ENCODE peak calls at places on chromosomes 4 and X, in seven cellular contexts. One of them, this sample, is unnamed.

GRCh38 chrX:50704360-50704759 is 109.6 kb downstream of the SHROOM4 start:
- DNase-seq in suprapubic skin: no peak
- DNase-seq in HCT116: no peak
- DNase-seq in esophagus muscularis mucosa: no peak
- DNase-seq in HepG2: no peak
- DNase-seq in endothelial cell of umbilical vein: no peak
- DNase-seq in transverse colon: no peak
- DNase-seq in this sample: no peak

GRCh38 chrX:667360-667759 is 36.8 kb downstream of the SHOX start:
- DNase-seq in HepG2: no peak
- DNase-seq in endothelial cell of umbilical vein: no peak
- DNase-seq in HCT116: no peak
- DNase-seq in esophagus muscularis mucosa: no peak
- DNase-seq in suprapubic skin: no peak
- DNase-seq in transverse colon: no peak
- DNase-seq in this sample: no peak

GRCh38 chr4:77349796-77350195 is 192.8 kb downstream of the CCNG2 start:
- DNase-seq in suprapubic skin: no peak
- DNase-seq in transverse colon: no peak
- DNase-seq in endothelial cell of umbilical vein: no peak
- DNase-seq in esophagus muscularis mucosa: no peak
- DNase-seq in HCT116: no peak
- DNase-seq in HepG2: no peak
- DNase-seq in this sample: no peak

GRCh38 chr4:118772149-118773081 is 63.5 kb downstream of the SEC24D start:
- DNase-seq in esophagus muscularis mucosa: no peak
- DNase-seq in transverse colon: no peak
- DNase-seq in suprapubic skin: no peak
- DNase-seq in endothelial cell of umbilical vein: peak; percentile 55
- DNase-seq in HepG2: peak; percentile 18
- DNase-seq in HCT116: peak; percentile 34
- DNase-seq in this sample: no peak

GRCh38 chr4:82688091-82688815 is 110.3 kb downstream of the SCD5 start:
- DNase-seq in suprapubic skin: no peak
- DNase-seq in endothelial cell of umbilical vein: no peak
- DNase-seq in HCT116: no peak
- DNase-seq in esophagus muscularis mucosa: peak; percentile 82
- DNase-seq in transverse colon: no peak
- DNase-seq in HepG2: no peak
- DNase-seq in this sample: no peak

GRCh38 chr4:70277121-70277520 is 34.7 kb downstream of the CSN3 start:
- DNase-seq in suprapubic skin: no peak
- DNase-seq in esophagus muscularis mucosa: no peak
- DNase-seq in HCT116: no peak
- DNase-seq in endothelial cell of umbilical vein: no peak
- DNase-seq in HepG2: no peak
- DNase-seq in transverse colon: no peak
- DNase-seq in this sample: no peak

GRCh38 chr4:78369691-78370090 is 181.9 kb upstream of the ANXA3 start:
- DNase-seq in suprapubic skin: no peak
- DNase-seq in esophagus muscularis mucosa: no peak
- DNase-seq in HepG2: no peak
- DNase-seq in endothelial cell of umbilical vein: no peak
- DNase-seq in transverse colon: no peak
- DNase-seq in HCT116: no peak
- DNase-seq in this sample: no peak

GRCh38 chr4:8044699-8045098 is 105.0 kb upstream of the AFAP1 start:
- DNase-seq in esophagus muscularis mucosa: no peak
- DNase-seq in HCT116: no peak
- DNase-seq in HepG2: no peak
- DNase-seq in transverse colon: peak; percentile 43
- DNase-seq in suprapubic skin: no peak
- DNase-seq in endothelial cell of umbilical vein: no peak
- DNase-seq in this sample: no peak

GRCh38 chr4:106421441-106422296 is 53.1 kb upstream of the GIMD1 start:
- DNase-seq in esophagus muscularis mucosa: no peak
- DNase-seq in endothelial cell of umbilical vein: no peak
- DNase-seq in suprapubic skin: no peak
- DNase-seq in transverse colon: no peak
- DNase-seq in HepG2: peak; percentile 50
- DNase-seq in HCT116: no peak
- DNase-seq in this sample: no peak

GRCh38 chr4:88592600-88593448 is 544 bp downstream of the HERC3 start:
- DNase-seq in HepG2: peak; percentile 21
- DNase-seq in HCT116: peak; percentile 48
- DNase-seq in transverse colon: peak; percentile 86
- DNase-seq in suprapubic skin: peak; percentile 88
- DNase-seq in endothelial cell of umbilical vein: peak; percentile 76
- DNase-seq in esophagus muscularis mucosa: peak; percentile 93
- DNase-seq in this sample: peak; percentile 97

GRCh38 chr4:121784975-121785374 is 16.1 kb upstream of the EXOSC9 start:
- DNase-seq in endothelial cell of umbilical vein: peak; percentile 59
- DNase-seq in transverse colon: no peak
- DNase-seq in HCT116: no peak
- DNase-seq in esophagus muscularis mucosa: no peak
- DNase-seq in suprapubic skin: no peak
- DNase-seq in HepG2: no peak
- DNase-seq in this sample: no peak

GRCh38 chr4:24473309-24473721 is 111.0 kb downstream of the DHX15 start:
- DNase-seq in esophagus muscularis mucosa: no peak
- DNase-seq in suprapubic skin: no peak
- DNase-seq in HCT116: no peak
- DNase-seq in endothelial cell of umbilical vein: no peak
- DNase-seq in HepG2: no peak
- DNase-seq in transverse colon: peak; percentile 12
- DNase-seq in this sample: no peak

GRCh38 chr4:148068065-148068911 is 336.4 kb downstream of the ARHGAP10 start:
- DNase-seq in suprapubic skin: no peak
- DNase-seq in HepG2: no peak
- DNase-seq in esophagus muscularis mucosa: no peak
- DNase-seq in HCT116: no peak
- DNase-seq in transverse colon: no peak
- DNase-seq in endothelial cell of umbilical vein: no peak
- DNase-seq in this sample: no peak

GRCh38 chr4:88878624-88879023 is 178.4 kb downstream of the FAM13A start:
- DNase-seq in endothelial cell of umbilical vein: no peak
- DNase-seq in suprapubic skin: no peak
- DNase-seq in esophagus muscularis mucosa: no peak
- DNase-seq in HepG2: peak; percentile 49
- DNase-seq in HCT116: no peak
- DNase-seq in transverse colon: no peak
- DNase-seq in this sample: no peak

GRCh38 chr4:25439913-25440477 is 62.9 kb downstream of the ANAPC4 start:
- DNase-seq in esophagus muscularis mucosa: no peak
- DNase-seq in HCT116: peak; percentile 45
- DNase-seq in suprapubic skin: no peak
- DNase-seq in endothelial cell of umbilical vein: peak; percentile 71
- DNase-seq in transverse colon: peak; percentile 51
- DNase-seq in HepG2: peak; percentile 43
- DNase-seq in this sample: no peak

GRCh38 chr4:1192091-1192492 is 19.7 kb upstream of the SPON2 start:
- DNase-seq in HepG2: no peak
- DNase-seq in esophagus muscularis mucosa: no peak
- DNase-seq in endothelial cell of umbilical vein: peak; percentile 93
- DNase-seq in transverse colon: peak; percentile 83
- DNase-seq in suprapubic skin: peak; percentile 91
- DNase-seq in HCT116: peak; percentile 29
- DNase-seq in this sample: peak; percentile 72

GRCh38 chr4:1192493-1193205 is 20.3 kb upstream of the SPON2 start:
- DNase-seq in HCT116: no peak
- DNase-seq in endothelial cell of umbilical vein: no peak
- DNase-seq in transverse colon: peak; percentile 23
- DNase-seq in esophagus muscularis mucosa: no peak
- DNase-seq in suprapubic skin: peak; percentile 59
- DNase-seq in HepG2: no peak
- DNase-seq in this sample: peak; percentile 69

GRCh38 chr4:1194028-1194900 is 21.9 kb upstream of the SPON2 start:
- DNase-seq in HCT116: no peak
- DNase-seq in suprapubic skin: peak; percentile 78
- DNase-seq in transverse colon: peak; percentile 58
- DNase-seq in endothelial cell of umbilical vein: peak; percentile 31
- DNase-seq in esophagus muscularis mucosa: no peak
- DNase-seq in HepG2: no peak
- DNase-seq in this sample: peak; percentile 76

GRCh38 chr4:1193206-1194027 is 21.0 kb upstream of the SPON2 start:
- DNase-seq in suprapubic skin: peak; percentile 71
- DNase-seq in transverse colon: no peak
- DNase-seq in HepG2: no peak
- DNase-seq in HCT116: no peak
- DNase-seq in endothelial cell of umbilical vein: no peak
- DNase-seq in esophagus muscularis mucosa: no peak
- DNase-seq in this sample: no peak

DNA sequence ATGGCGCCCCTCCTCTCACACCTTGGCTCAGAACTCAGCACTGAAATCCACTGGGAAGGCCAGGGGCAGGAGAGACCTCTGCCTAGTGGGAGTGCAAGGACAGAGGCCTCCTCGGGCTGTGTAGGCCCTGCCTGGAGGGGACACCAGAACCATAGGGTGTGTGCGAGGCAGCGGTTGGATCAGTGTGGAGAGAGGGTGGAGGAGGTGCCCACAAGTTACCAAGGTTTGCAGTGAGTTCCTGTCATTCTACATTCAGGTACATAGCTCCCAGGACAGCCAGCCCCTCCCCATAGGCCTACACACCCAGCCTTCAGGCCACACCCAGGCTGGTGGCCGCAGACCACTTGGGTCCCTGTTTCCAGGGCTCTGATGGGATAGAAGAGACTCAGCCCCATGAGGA is 19.2 kb upstream of the SPON2 start:
- DNase-seq in suprapubic skin: peak; percentile 63
- DNase-seq in HCT116: no peak
- DNase-seq in transverse colon: peak; percentile 17
- DNase-seq in endothelial cell of umbilical vein: no peak
- DNase-seq in esophagus muscularis mucosa: no peak
- DNase-seq in HepG2: no peak
- DNase-seq in this sample: no peak
- H3K4me1 ChIP-seq in suprapubic skin: peaks cover 40% of the 10 kb centered on the region
- H3K4me1 ChIP-seq in HCT116: peaks cover 13% of the 10 kb centered on the region
- H3K4me1 ChIP-seq in transverse colon: peaks cover 19% of the 10 kb centered on the region
- H3K4me1 ChIP-seq in endothelial cell of umbilical vein: peaks cover 6% of the 10 kb centered on the region
- H3K4me1 ChIP-seq in esophagus muscularis mucosa: peaks cover 46% of the 10 kb centered on the region
- H3K4me1 ChIP-seq in HepG2: peaks cover 15% of the 10 kb centered on the region
- H3K4me1 ChIP-seq in this sample: peaks cover 63% of the 10 kb centered on the region

GRCh38 chr4:149928507-149928906 is 112.9 kb upstream of the IQCM start:
- DNase-seq in HepG2: no peak
- DNase-seq in endothelial cell of umbilical vein: no peak
- DNase-seq in esophagus muscularis mucosa: no peak
- DNase-seq in HCT116: no peak
- DNase-seq in transverse colon: no peak
- DNase-seq in suprapubic skin: no peak
- DNase-seq in this sample: no peak

GRCh38 chr4:149933883-149934282 is 118.2 kb upstream of the IQCM start:
- DNase-seq in transverse colon: no peak
- DNase-seq in suprapubic skin: no peak
- DNase-seq in HepG2: no peak
- DNase-seq in endothelial cell of umbilical vein: no peak
- DNase-seq in esophagus muscularis mucosa: no peak
- DNase-seq in HCT116: no peak
- DNase-seq in this sample: no peak

GRCh38 chr4:149933120-149933519 is 117.5 kb upstream of the IQCM start:
- DNase-seq in transverse colon: no peak
- DNase-seq in HepG2: no peak
- DNase-seq in suprapubic skin: no peak
- DNase-seq in endothelial cell of umbilical vein: no peak
- DNase-seq in esophagus muscularis mucosa: no peak
- DNase-seq in HCT116: no peak
- DNase-seq in this sample: no peak

GRCh38 chr4:149927514-149927913 is 111.9 kb upstream of the IQCM start:
- DNase-seq in HepG2: no peak
- DNase-seq in endothelial cell of umbilical vein: no peak
- DNase-seq in HCT116: no peak
- DNase-seq in transverse colon: no peak
- DNase-seq in esophagus muscularis mucosa: no peak
- DNase-seq in suprapubic skin: no peak
- DNase-seq in this sample: no peak

GRCh38 chr4:149932188-149932587 is 116.5 kb upstream of the IQCM start:
- DNase-seq in HepG2: no peak
- DNase-seq in esophagus muscularis mucosa: no peak
- DNase-seq in HCT116: no peak
- DNase-seq in suprapubic skin: no peak
- DNase-seq in transverse colon: no peak
- DNase-seq in endothelial cell of umbilical vein: no peak
- DNase-seq in this sample: no peak
- TF ChIP-seq CTCF in HepG2: no peak
- TF ChIP-seq CTCF in esophagus muscularis mucosa: no peak
- TF ChIP-seq CTCF in HCT116: no peak
- TF ChIP-seq CTCF in suprapubic skin: no peak
- TF ChIP-seq CTCF in transverse colon: no peak
- TF ChIP-seq CTCF in endothelial cell of umbilical vein: no peak
- TF ChIP-seq CTCF in this sample: no peak

GRCh38 chr4:184747034-184747830 is 13.3 kb upstream of the CENPU start:
- DNase-seq in HepG2: peak; percentile 76
- DNase-seq in esophagus muscularis mucosa: no peak
- DNase-seq in suprapubic skin: no peak
- DNase-seq in HCT116: no peak
- DNase-seq in endothelial cell of umbilical vein: no peak
- DNase-seq in transverse colon: peak; percentile 75
- DNase-seq in this sample: no peak

GRCh38 chr4:184748251-184748652 is 14.4 kb upstream of the CENPU start:
- DNase-seq in transverse colon: peak; percentile 31
- DNase-seq in esophagus muscularis mucosa: no peak
- DNase-seq in HepG2: no peak
- DNase-seq in endothelial cell of umbilical vein: no peak
- DNase-seq in HCT116: no peak
- DNase-seq in suprapubic skin: peak; percentile 71
- DNase-seq in this sample: no peak

GRCh38 chr4:184744251-184744650 is 10.4 kb upstream of the CENPU start:
- DNase-seq in HCT116: no peak
- DNase-seq in endothelial cell of umbilical vein: no peak
- DNase-seq in esophagus muscularis mucosa: no peak
- DNase-seq in transverse colon: no peak
- DNase-seq in suprapubic skin: no peak
- DNase-seq in HepG2: no peak
- DNase-seq in this sample: no peak

GRCh38 chr4:184745747-184746531 is 12.0 kb upstream of the CENPU start:
- DNase-seq in HepG2: peak; percentile 62
- DNase-seq in esophagus muscularis mucosa: no peak
- DNase-seq in endothelial cell of umbilical vein: peak; percentile 76
- DNase-seq in transverse colon: peak; percentile 78
- DNase-seq in HCT116: peak; percentile 29
- DNase-seq in suprapubic skin: peak; percentile 80
- DNase-seq in this sample: no peak

DNA sequence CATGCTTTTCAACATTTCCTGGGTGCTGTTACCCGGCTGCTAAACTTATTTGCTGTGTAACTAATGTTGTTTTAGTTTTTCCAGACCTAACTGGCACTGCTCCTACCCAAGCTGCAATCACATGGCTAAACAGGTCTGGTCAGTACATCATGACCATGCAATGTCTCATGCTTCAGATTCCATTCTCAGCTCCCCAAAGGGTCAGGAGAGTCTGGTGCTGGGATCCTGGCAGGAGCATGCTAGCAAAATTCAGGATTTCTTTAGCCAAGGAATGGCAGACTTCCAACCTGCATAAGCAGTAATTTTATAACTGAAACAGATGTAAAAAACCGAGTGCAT is 12.6 kb upstream of the CENPU start:
- DNase-seq in esophagus muscularis mucosa: no peak
- DNase-seq in suprapubic skin: no peak
- DNase-seq in endothelial cell of umbilical vein: no peak
- DNase-seq in transverse colon: no peak
- DNase-seq in HCT116: no peak
- DNase-seq in HepG2: no peak
- DNase-seq in this sample: no peak
- TF ChIP-seq POLR2AphosphoS5 in esophagus muscularis mucosa: peak; percentile 79
- TF ChIP-seq POLR2AphosphoS5 in suprapubic skin: no peak
- TF ChIP-seq POLR2AphosphoS5 in endothelial cell of umbilical vein: no peak
- TF ChIP-seq POLR2AphosphoS5 in transverse colon: peak; percentile 40
- TF ChIP-seq POLR2AphosphoS5 in HCT116: no peak
- TF ChIP-seq POLR2AphosphoS5 in HepG2: no peak
- TF ChIP-seq POLR2AphosphoS5 in this sample: no peak

GRCh38 chr4:1222036-1222789 is 26.7 kb downstream of the CTBP1 start:
- DNase-seq in HepG2: no peak
- DNase-seq in suprapubic skin: no peak
- DNase-seq in endothelial cell of umbilical vein: no peak
- DNase-seq in transverse colon: no peak
- DNase-seq in esophagus muscularis mucosa: no peak
- DNase-seq in HCT116: no peak
- DNase-seq in this sample: no peak
- H3K4me1 ChIP-seq in HepG2: no peaks in the 10 kb centered on the region
- H3K4me1 ChIP-seq in suprapubic skin: peaks cover 49% of the 10 kb centered on the region
- H3K4me1 ChIP-seq in endothelial cell of umbilical vein: no peaks in the 10 kb centered on the region
- H3K4me1 ChIP-seq in transverse colon: no peaks in the 10 kb centered on the region
- H3K4me1 ChIP-seq in esophagus muscularis mucosa: peaks cover 40% of the 10 kb centered on the region
- H3K4me1 ChIP-seq in HCT116: no peaks in the 10 kb centered on the region
- H3K4me1 ChIP-seq in this sample: peaks cover 82% of the 10 kb centered on the region

This sample was measured in spleen.